ENCODE peak calls at places on chromosome 3, in five cellular contexts. R, W, U, H and Y are unnamed samples.

GRCh38 chr3:46110701-46111493 is 83.6 kb upstream of the XCR1 start:
- DNase-seq in R (peak), H (peak), U (no peak), W (no peak), Y (no peak)

GRCh38 chr3:13022348-13023250 is 50.6 kb downstream of the IQSEC1 start:
- DNase-seq in H (peak), U (no peak), W (peak), R (peak), Y (peak)

GRCh38 chr3:106714400-106714799 is 662.8 kb upstream of the CCDC54 start:
- DNase-seq in W (no peak), U (no peak), H (no peak), R (no peak), Y (no peak)

GRCh38 chr3:29693863-29694262 is 413.0 kb downstream of the RBMS3 start:
- DNase-seq in U (no peak), H (peak), R (peak), W (peak), Y (no peak)

GRCh38 chr3:157605356-157605755 is 102.1 kb upstream of the VEPH1 start:
- DNase-seq in R (no peak), H (no peak), U (no peak), W (no peak), Y (no peak)

GRCh38 chr3:190322604-190323240 is 476 bp upstream of the CLDN1 start:
- DNase-seq in U (no peak), H (no peak), W (no peak), R (peak), Y (no peak)

GRCh38 chr3:62546266-62546665 is 172.9 kb upstream of the FEZF2 start:
- DNase-seq in R (no peak), W (no peak), H (no peak), U (no peak), Y (no peak)

GRCh38 chr3:6113338-6113737 is 747.6 kb upstream of the GRM7 start:
- DNase-seq in R (no peak), H (no peak), U (no peak), W (no peak), Y (no peak)

GRCh38 chr3:149315694-149316093 is 17.7 kb downstream of the TM4SF18 start:
- DNase-seq in R (no peak), H (no peak), U (no peak), W (no peak), Y (no peak)

GRCh38 chr3:72692959-72693518 is 155.2 kb downstream of the SHQ1 start:
- DNase-seq in R (no peak), U (no peak), W (no peak), H (no peak), Y (no peak)

GRCh38 chr3:182618981-182619591 is 174.2 kb upstream of the ATP11B start:
- DNase-seq in R (no peak), H (peak), W (no peak), U (no peak), Y (no peak)

GRCh38 chr3:138455801-138456716 is 21.6 kb downstream of the ESYT3 start:
- DNase-seq in H (no peak), W (no peak), R (no peak), U (no peak), Y (no peak)

GRCh38 chr3:183161552-183162345 is 785 bp downstream of the LAMP3 start:
- DNase-seq in H (no peak), R (peak), W (peak), U (no peak), Y (peak)

GRCh38 chr3:179113903-179114302 is 34.3 kb upstream of the PIK3CA start:
- DNase-seq in W (no peak), R (peak), H (peak), U (no peak), Y (no peak)

GRCh38 chr3:100400424-100400781 is 486 bp downstream of the TOMM70 start:
- DNase-seq in W (peak), H (peak), R (peak), U (no peak), Y (no peak)

GRCh38 chr3:138381413-138381901 is 33.1 kb downstream of the MRAS start:
- DNase-seq in W (peak), U (peak), H (peak), R (peak), Y (no peak)

GRCh38 chr3:195441476-195441970 is 1.3 kb downstream of the ACAP2 start:
- DNase-seq in R (no peak), H (peak), U (no peak), W (no peak), Y (no peak)

GRCh38 chr3:61997112-61997511 is 376.2 kb downstream of the FEZF2 start:
- DNase-seq in U (no peak), R (peak), H (peak), W (no peak), Y (no peak)

GRCh38 chr3:182364323-182364722 is 429.0 kb upstream of the ATP11B start:
- DNase-seq in U (no peak), H (no peak), W (no peak), R (no peak), Y (no peak)

GRCh38 chr3:60610441-60611112 is 640.7 kb downstream of the FHIT start:
- DNase-seq in R (no peak), W (no peak), U (no peak), H (peak), Y (no peak)

GRCh38 chr3:196688349-196688748 is 23.7 kb downstream of the CEP19 start:
- DNase-seq in R (peak), W (no peak), H (peak), U (no peak), Y (no peak)

GRCh38 chr3:144915202-144915601 is 943.6 kb downstream of the DIPK2A start:
- DNase-seq in U (no peak), R (no peak), H (no peak), W (peak), Y (no peak)

GRCh38 chr3:118987466-118987865 is 47.2 kb downstream of the IGSF11 start:
- DNase-seq in H (peak), U (no peak), R (peak), W (no peak), Y (no peak)

GRCh38 chr3:141266797-141267555 is 35.4 kb downstream of the PXYLP1 start:
- DNase-seq in R (no peak), H (no peak), W (no peak), U (no peak), Y (no peak)
- H3K4me3 ChIP-seq in R (no peak), H (no peak), W (no peak), U (peak), Y (peak)

GRCh38 chr3:19213608-19214220 is 65.4 kb downstream of the KCNH8 start:
- DNase-seq in H (no peak), U (no peak), W (peak), R (no peak), Y (no peak)
- TF ChIP-seq CTCF in H (no peak), U (no peak), W (no peak), R (no peak), Y (peak)

GRCh38 chr3:66200147-66200546 is 20.7 kb upstream of the SLC25A26 start:
- DNase-seq in H (no peak), R (no peak), U (no peak), W (no peak), Y (no peak)

GRCh38 chr3:66198437-66199088 is 22.2 kb upstream of the SLC25A26 start:
- DNase-seq in H (no peak), R (no peak), U (no peak), W (no peak), Y (no peak)

GRCh38 chr3:66196633-66197032 is 24.2 kb upstream of the SLC25A26 start:
- DNase-seq in R (peak), W (no peak), U (no peak), H (peak), Y (no peak)

GRCh38 chr3:66199089-66199473 is 21.7 kb upstream of the SLC25A26 start:
- DNase-seq in H (no peak), R (no peak), U (no peak), W (no peak), Y (no peak)

GRCh38 chr3:66195347-66195783 is 25.4 kb upstream of the SLC25A26 start:
- DNase-seq in W (peak), U (peak), R (peak), H (peak), Y (peak)
- H3K4me3 ChIP-seq in W (no peak), U (no peak), R (peak), H (peak), Y (no peak)

DNA sequence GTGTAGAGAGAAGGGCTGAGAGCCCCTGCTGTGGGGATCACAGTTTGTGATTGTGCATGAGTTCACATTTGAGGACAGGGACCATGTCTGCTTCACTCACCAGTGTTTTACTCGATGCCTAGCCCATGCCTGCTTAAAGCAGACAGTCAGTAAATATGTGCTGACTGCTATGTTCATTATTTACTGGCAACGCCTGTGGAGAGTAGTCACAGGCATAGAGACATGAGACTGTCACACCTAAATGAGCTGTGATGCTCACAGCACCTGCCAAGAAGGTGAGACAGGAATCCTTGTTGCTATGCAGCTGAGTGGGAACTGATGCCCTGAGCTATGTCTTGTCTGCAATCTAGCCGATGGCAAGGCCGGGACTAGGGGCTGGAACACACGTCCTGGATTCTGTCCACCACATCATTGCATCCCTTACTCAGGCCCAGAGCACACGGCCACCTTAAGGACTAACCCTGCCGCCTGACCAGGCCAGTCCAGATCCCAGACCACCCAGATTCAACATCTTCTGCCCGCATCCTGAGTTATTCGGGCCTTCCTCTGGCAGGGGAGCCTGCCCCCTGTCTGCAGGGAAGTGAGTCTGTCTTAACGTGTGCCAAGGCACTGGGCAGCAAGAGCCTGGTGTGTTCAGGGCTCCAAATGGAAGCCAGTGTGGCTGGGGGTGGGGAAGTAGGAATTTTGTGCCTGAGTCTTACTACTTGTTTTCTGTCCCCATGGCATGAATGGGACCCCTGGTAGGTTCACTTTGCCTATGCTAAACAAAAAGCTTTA is 44.8 kb downstream of the FGD5 start:
- DNase-seq in R (no peak), U (no peak), W (no peak), H (no peak), Y (no peak)
- TF ChIP-seq CTCF in R (no peak), U (peak), W (peak), H (no peak), Y (peak)

DNA sequence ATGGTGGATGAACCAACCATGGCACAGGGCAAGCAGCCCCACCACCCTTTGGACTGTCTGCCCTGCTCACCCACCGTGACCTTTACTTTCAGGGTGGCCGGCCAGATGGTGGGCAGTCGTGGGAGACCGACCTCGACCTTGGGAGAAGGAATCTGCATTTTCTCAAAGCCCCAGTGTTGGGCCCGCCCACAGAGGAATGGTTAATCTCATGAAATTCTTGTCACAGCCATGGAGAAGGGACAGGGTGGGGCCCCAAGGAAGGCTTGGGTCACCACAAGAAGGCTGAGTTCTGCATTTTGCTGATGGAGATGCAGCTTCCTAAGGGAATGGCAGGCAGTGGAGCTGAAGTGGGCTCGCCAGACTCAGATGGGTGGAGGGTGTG is 2.9 kb downstream of the PLXND1 start:
- DNase-seq in H (no peak), U (no peak), W (no peak), R (peak), Y (no peak)
- H3K4me3 ChIP-seq in H (peak), U (peak), W (no peak), R (peak), Y (no peak)